ENCODE peak calls at places on chromosomes 6 and 20, in six cellular contexts. E is esophagus muscularis mucosa, S is sigmoid colon, D is tibial nerve, Z is ovary, I is A549. Q is an unnamed sample.

GRCh38 chr6:128455959-128456358 is 64.4 kb downstream of the PTPRK start:
- DNase-seq in E (no peak), S (no peak), D (no peak), Z (no peak), I (no peak), Q (no peak)

GRCh38 chr20:53943522-53944291 is 126.7 kb downstream of the BCAS1 start:
- DNase-seq in E (peak; percentile 77), S (no peak), D (no peak), Z (peak; percentile 42), I (no peak), Q (peak; percentile 44)

GRCh38 chr6:131948692-131949614 is 2.2 kb downstream of the CCN2 start:
- DNase-seq in E (no peak), S (peak; percentile 80), D (peak; percentile 36), Z (peak; percentile 29), I (no peak), Q (no peak)

GRCh38 chr6:149035806-149036205 is 281.7 kb upstream of the TAB2 start:
- DNase-seq in E (peak; percentile 26), S (no peak), D (no peak), Z (no peak), I (no peak), Q (no peak)

GRCh38 chr6:121809211-121809610 is 373.8 kb downstream of the GJA1 start:
- DNase-seq in E (no peak), S (no peak), D (no peak), Z (no peak), I (no peak), Q (no peak)

GRCh38 chr20:48651271-48651670 is 176.5 kb downstream of the PREX1 start:
- DNase-seq in E (no peak), S (no peak), D (no peak), Z (no peak), I (no peak), Q (no peak)

GRCh38 chr6:15779726-15780125 is 116.9 kb upstream of the DTNBP1 start:
- DNase-seq in E (no peak), S (no peak), D (no peak), Z (no peak), I (no peak), Q (no peak)

GRCh38 chr6:155528335-155528734 is 72.7 kb upstream of the NOX3 start:
- DNase-seq in E (no peak), S (no peak), D (no peak), Z (no peak), I (no peak), Q (no peak)

GRCh38 chr6:50850223-50850751 is 31.6 kb downstream of the TFAP2B start:
- DNase-seq in E (no peak), S (no peak), D (no peak), Z (no peak), I (no peak), Q (peak; percentile 73)

GRCh38 chr20:57417051-57417689 is 26.0 kb downstream of the RBM38 start:
- DNase-seq in E (no peak), S (no peak), D (no peak), Z (no peak), I (no peak), Q (no peak)

GRCh38 chr20:57413990-57414389 is 22.8 kb downstream of the RBM38 start:
- DNase-seq in E (no peak), S (no peak), D (no peak), Z (no peak), I (no peak), Q (no peak)

GRCh38 chr20:57415791-57416190 is 24.6 kb downstream of the RBM38 start:
- DNase-seq in E (no peak), S (no peak), D (no peak), Z (no peak), I (no peak), Q (no peak)

GRCh38 chr20:57416296-57417022 is 25.3 kb downstream of the RBM38 start:
- DNase-seq in E (no peak), S (no peak), D (no peak), Z (no peak), I (no peak), Q (no peak)

DNA sequence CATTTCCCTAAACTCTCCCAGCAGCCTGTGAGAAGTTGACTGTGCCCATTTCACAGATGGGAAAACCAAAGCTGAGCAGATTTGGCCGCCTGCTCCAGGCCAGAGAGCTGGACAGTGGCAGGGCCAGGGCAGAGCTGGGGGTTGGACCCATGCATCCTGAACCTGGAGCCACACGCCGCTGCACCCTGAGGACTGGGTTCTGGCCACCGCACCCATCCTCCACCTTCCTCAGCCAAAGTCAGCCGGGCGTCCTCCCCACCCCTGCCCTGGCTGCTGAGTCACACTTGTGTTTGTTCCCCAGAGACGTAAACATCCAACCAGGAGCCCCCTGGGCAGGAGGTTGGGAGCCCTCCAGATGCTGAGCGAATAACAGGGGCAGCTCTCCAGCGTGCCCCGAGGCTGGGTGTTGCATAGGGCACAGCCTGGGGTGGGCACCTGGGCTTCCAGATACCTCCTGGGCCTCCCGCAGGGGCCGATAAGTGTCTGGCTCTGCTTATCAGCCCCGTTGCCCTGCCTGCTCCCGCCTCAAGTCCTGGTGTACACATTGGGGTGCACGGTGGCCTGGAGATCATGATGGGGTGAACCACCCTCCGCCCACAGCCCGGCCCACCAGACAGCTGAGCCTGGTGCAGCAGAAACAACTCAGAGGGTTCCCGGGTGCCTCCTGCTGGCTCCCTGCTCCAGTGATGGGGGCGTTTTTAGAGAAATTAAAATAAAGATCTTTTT is 23.8 kb downstream of the RBM38 start:
- DNase-seq in E (no peak), S (no peak), D (no peak), Z (no peak), I (no peak), Q (no peak)
- TF ChIP-seq POLR2A in E (no peak), S (no peak), D (no peak), Z (no peak), I (no peak), Q (no peak)

GRCh38 chr6:75219213-75219612 is 13.4 kb upstream of the COL12A1 start:
- DNase-seq in E (no peak), S (no peak), D (no peak), Z (no peak), I (no peak), Q (no peak)
- TF ChIP-seq EP300 in E (no peak), S (no peak), D (no peak), Z (no peak), I (no peak), Q (no peak)

GRCh38 chr6:26140254-26140966 is 53.2 kb downstream of the HFE start:
- DNase-seq in E (no peak), S (no peak), D (no peak), Z (no peak), I (no peak), Q (no peak)
- TF ChIP-seq POLR2A in E (no peak), S (no peak), D (no peak), Z (no peak), I (no peak), Q (no peak)

GRCh38 chr6:30752164-30752927 is 8.0 kb upstream of the IER3 start:
- DNase-seq in E (peak; percentile 98), S (peak; percentile 98), D (peak; percentile 82), Z (peak; percentile 92), I (peak; percentile 98), Q (no peak)
- TF ChIP-seq EP300 in E (peak; percentile 65), S (peak; percentile 68), D (peak; percentile 47), Z (no peak), I (peak; percentile 74), Q (no peak)